ENCODE peak calls at places on chromosomes 16 and 17, in eight cellular contexts. Q is MCF 10A, L is ovary, I is GM20000, P is OCI-LY7, G is neural progenitor cell, O is H9, U is cardiac muscle cell. X is an unnamed sample.

GRCh38 chr17:41848788-41849187 is 11.2 kb downstream of the KLHL10 start:
- DNase-seq in U (no peak), O (no peak), P (no peak), G (no peak), I (no peak), L (no peak), Q (no peak), X (no peak)

GRCh38 chr17:73639322-73639721 is 4.9 kb downstream of the SDK2 start:
- DNase-seq in Q (no peak), L (no peak), O (peak; percentile 27), P (no peak), U (no peak), I (no peak), G (no peak), X (no peak)

GRCh38 chr17:19867094-19867653 is 562 bp downstream of the ULK2 start:
- DNase-seq in L (no peak), O (peak; percentile 91), P (peak; percentile 54), G (peak; percentile 88), Q (peak; percentile 64), I (peak; percentile 80), U (peak; percentile 71), X (peak; percentile 67)

GRCh38 chr16:47612711-47613110 is 151.6 kb downstream of the PHKB start:
- DNase-seq in P (no peak), U (no peak), L (no peak), Q (peak; percentile 65), I (no peak), G (no peak), O (no peak), X (no peak)

GRCh38 chr16:57709663-57710062 is 15.1 kb downstream of the DRC7 start:
- DNase-seq in L (no peak), G (no peak), U (no peak), Q (no peak), P (no peak), I (no peak), O (no peak), X (no peak)

GRCh38 chr16:81693467-81694303 is 85.4 kb upstream of the PLCG2 start:
- DNase-seq in Q (no peak), G (no peak), L (no peak), P (no peak), O (no peak), U (no peak), I (no peak), X (no peak)

GRCh38 chr17:29119265-29119664 is 60.9 kb downstream of the MYO18A start:
- DNase-seq in Q (no peak), U (no peak), I (no peak), L (no peak), P (no peak), O (no peak), G (no peak), X (no peak)

GRCh38 chr16:65845466-65846209 is 520.9 kb upstream of the CDH5 start:
- DNase-seq in U (peak; percentile 19), G (no peak), O (no peak), L (no peak), P (no peak), I (no peak), Q (peak; percentile 48), X (no peak)

GRCh38 chr17:38750312-38751121 is 2.0 kb upstream of the PSMB3 start:
- DNase-seq in U (no peak), L (peak; percentile 33), G (peak; percentile 75), P (peak; percentile 45), I (no peak), O (no peak), Q (peak; percentile 55), X (peak; percentile 27)

GRCh38 chr17:38922538-38923291 is 2.7 kb upstream of the LASP1NB start:
- DNase-seq in Q (peak; percentile 69), I (no peak), L (peak; percentile 85), G (peak; percentile 83), O (peak; percentile 71), P (no peak), U (peak; percentile 90), X (no peak)

GRCh38 chr17:21282231-21282630 is 2.3 kb upstream of the MAP2K3 start:
- DNase-seq in L (peak; percentile 55), P (no peak), I (no peak), G (no peak), U (peak; percentile 93), Q (peak; percentile 95), O (no peak), X (no peak)

GRCh38 chr16:7268182-7268581 is 64.5 kb upstream of the RBFOX1 start:
- DNase-seq in G (peak; percentile 64), Q (no peak), I (no peak), L (no peak), U (no peak), P (peak; percentile 5), O (peak; percentile 69), X (peak; percentile 56)

GRCh38 chr16:85661131-85662035 is 27.4 kb downstream of the GINS2 start:
- DNase-seq in U (no peak), Q (no peak), I (peak; percentile 24), O (no peak), P (no peak), G (no peak), L (no peak), X (no peak)

GRCh38 chr17:42459983-42460300 is 1.3 kb downstream of the ATP6V0A1 start:
- DNase-seq in G (peak; percentile 27), I (peak; percentile 50), P (peak; percentile 42), O (no peak), U (peak; percentile 63), L (no peak), Q (peak; percentile 46), X (peak; percentile 8)

GRCh38 chr17:59366040-59366757 is 34.7 kb downstream of the YPEL2 start:
- DNase-seq in I (no peak), O (peak; percentile 95), L (no peak), P (no peak), G (peak; percentile 91), Q (no peak), U (no peak), X (peak; percentile 39)
- TF ChIP-seq CTCF in I (no peak), O (peak; percentile 19), L (no peak), P (no peak), G (peak; percentile 24), Q (no peak), U (no peak), X (no peak)

GRCh38 chr16:86835981-86836380 is 257.6 kb downstream of the FOXL1 start:
- DNase-seq in Q (no peak), U (no peak), P (no peak), L (no peak), G (no peak), O (no peak), I (no peak), X (no peak)

GRCh38 chr16:86836503-86837125 is 258.3 kb downstream of the FOXL1 start:
- DNase-seq in Q (peak; percentile 88), O (no peak), U (peak; percentile 93), I (no peak), P (no peak), G (no peak), L (no peak), X (no peak)

GRCh38 chr16:86831366-86831765 is 253.0 kb downstream of the FOXL1 start:
- DNase-seq in Q (no peak), U (no peak), P (peak; percentile 10), L (no peak), G (no peak), I (no peak), O (no peak), X (no peak)

GRCh38 chr16:86833136-86833535 is 254.8 kb downstream of the FOXL1 start:
- DNase-seq in G (no peak), U (peak; percentile 39), O (no peak), L (no peak), Q (no peak), I (no peak), P (no peak), X (no peak)

GRCh38 chr16:86834451-86835035 is 256.2 kb downstream of the FOXL1 start:
- DNase-seq in U (peak; percentile 26), O (peak; percentile 82), G (peak; percentile 71), P (no peak), Q (peak; percentile 13), L (no peak), I (no peak), X (peak; percentile 34)
- TF ChIP-seq CTCF in U (no peak), O (peak; percentile 65), G (peak; percentile 54), P (no peak), Q (no peak), L (no peak), I (no peak), X (no peak)

DNA sequence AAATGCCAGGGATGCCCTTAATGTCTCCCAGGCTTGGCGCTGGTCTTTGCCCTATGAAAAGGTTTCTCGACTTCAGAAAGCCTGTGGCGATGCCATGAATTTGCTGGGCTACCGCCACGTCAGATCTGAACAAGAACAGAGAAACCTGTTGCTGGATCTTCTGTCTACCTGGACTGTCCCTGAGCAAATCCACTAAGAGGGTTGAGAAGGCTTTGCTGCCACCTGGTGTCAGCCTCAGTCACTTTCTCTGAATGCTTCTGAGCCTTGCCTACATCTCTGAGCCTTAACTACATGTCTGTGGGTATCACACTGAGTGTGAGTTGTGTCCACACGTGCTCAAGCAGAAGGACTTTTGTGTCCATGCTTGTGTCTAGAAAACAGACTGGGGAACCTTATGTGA is 11.4 kb downstream of the CHST4 start:
- DNase-seq in Q (peak; percentile 69), O (peak; percentile 62), G (peak; percentile 67), I (peak; percentile 66), L (no peak), U (peak; percentile 57), P (peak; percentile 67), X (peak; percentile 52)
- TF ChIP-seq CTCF in Q (peak; percentile 76), O (peak; percentile 82), G (peak; percentile 69), I (peak; percentile 62), L (no peak), U (peak; percentile 69), P (peak; percentile 81), X (peak; percentile 64)

DNA sequence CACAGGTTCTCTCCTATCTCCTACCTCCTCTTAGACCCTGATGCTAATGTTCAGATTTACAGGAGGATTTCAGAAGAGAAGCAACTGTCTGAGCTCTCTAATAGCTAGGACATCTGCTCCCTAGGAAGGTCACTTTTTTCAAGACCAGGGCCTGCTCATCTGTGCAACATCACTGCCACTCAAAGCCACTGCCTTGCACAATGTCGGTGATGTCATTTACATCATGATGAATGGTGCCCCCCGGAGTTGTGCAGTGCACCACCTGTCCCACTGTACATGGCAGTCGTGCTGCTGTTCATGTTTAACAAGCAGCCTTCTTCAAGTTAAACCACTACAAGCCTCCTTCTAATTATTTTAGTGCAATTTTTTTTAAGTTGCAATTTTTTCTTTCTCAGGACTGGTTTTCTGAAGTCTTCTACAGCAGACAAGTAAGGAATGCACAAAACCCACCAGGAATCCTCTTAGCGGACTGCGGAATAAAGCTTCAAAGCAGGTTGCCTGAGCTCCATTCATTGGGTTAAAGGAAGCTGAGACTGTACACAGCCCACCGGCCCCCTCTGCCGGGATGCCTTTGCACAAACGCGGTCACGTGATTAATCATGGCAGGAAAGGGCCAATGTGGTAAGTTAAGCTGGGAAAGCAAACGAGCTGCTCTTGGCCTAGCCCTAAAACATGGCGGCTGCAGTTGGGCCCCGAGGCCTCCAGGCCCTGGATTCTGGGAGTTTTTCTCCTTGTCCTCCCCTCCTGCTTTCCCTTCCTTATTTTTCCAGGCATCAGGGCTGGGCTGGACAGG is 74.1 kb downstream of the MYH11 start:
- DNase-seq in O (peak; percentile 43), P (no peak), L (no peak), G (peak; percentile 90), I (no peak), U (no peak), Q (no peak), X (no peak)
- TF ChIP-seq CTCF in O (no peak), P (no peak), L (no peak), G (peak; percentile 48), I (no peak), U (no peak), Q (no peak), X (no peak)

DNA sequence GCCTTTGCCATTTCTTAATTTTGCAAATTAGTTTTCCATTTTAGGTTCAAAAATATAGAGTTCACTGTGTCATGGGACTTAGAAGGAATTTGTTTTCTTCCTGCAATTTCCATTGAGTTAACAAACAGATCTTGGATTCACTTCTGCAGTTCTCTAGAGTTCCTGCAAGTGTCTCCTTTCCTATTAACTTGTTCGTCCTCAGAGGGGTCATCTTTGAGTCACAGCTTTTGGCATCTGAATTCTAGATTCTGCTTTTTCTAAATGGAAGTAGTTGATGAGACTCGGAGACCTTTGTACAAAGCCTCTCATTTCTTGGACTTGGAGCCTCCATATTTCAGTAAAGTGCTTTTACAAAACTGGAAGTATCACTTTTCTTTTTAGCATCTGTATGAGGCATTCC is 323.3 kb downstream of the BCAS3 start:
- DNase-seq in G (peak; percentile 45), O (no peak), L (no peak), I (no peak), Q (peak; percentile 4), U (peak; percentile 64), P (no peak), X (no peak)
- TF ChIP-seq CTCF in G (peak; percentile 47), O (peak; percentile 52), L (no peak), I (no peak), Q (no peak), U (peak; percentile 48), P (no peak), X (no peak)

X was measured in nephron progenitor cell.